ENCODE peak calls at places on chromosomes 13 and 19, in seven cellular contexts. One of them, this sample, is unnamed. For H3K9me3, the result is how much of the 10 kb centered on the place peaks cover.

GRCh38 chr13:44032801-44033200 is 153.1 kb downstream of the LACC1 start:
- DNase-seq in stomach: no peak
- DNase-seq in transverse colon: no peak
- DNase-seq in uterus: no peak
- DNase-seq in right lobe of liver: no peak
- DNase-seq in ovary: no peak
- DNase-seq in sigmoid colon: no peak
- DNase-seq in this sample: no peak

GRCh38 chr13:26971990-26972888 is 199.4 kb downstream of the USP12 start:
- DNase-seq in uterus: no peak
- DNase-seq in stomach: peak
- DNase-seq in ovary: no peak
- DNase-seq in transverse colon: peak
- DNase-seq in sigmoid colon: no peak
- DNase-seq in right lobe of liver: peak
- DNase-seq in this sample: no peak

GRCh38 chr19:49442793-49443365 is 1.6 kb upstream of the SLC17A7 start:
- DNase-seq in right lobe of liver: peak
- DNase-seq in uterus: peak
- DNase-seq in stomach: peak
- DNase-seq in sigmoid colon: peak
- DNase-seq in ovary: peak
- DNase-seq in transverse colon: peak
- DNase-seq in this sample: peak

GRCh38 chr13:41345921-41346589 is 35.0 kb downstream of the NAA16 start:
- DNase-seq in uterus: no peak
- DNase-seq in stomach: no peak
- DNase-seq in transverse colon: no peak
- DNase-seq in ovary: no peak
- DNase-seq in sigmoid colon: no peak
- DNase-seq in right lobe of liver: no peak
- DNase-seq in this sample: no peak

GRCh38 chr13:104571161-104571889 is 1505.1 kb upstream of the SLC10A2 start:
- DNase-seq in ovary: peak
- DNase-seq in sigmoid colon: peak
- DNase-seq in stomach: peak
- DNase-seq in uterus: peak
- DNase-seq in right lobe of liver: no peak
- DNase-seq in transverse colon: peak
- DNase-seq in this sample: peak

GRCh38 chr13:94636942-94637578 is 35.4 kb downstream of the GPR180 start:
- DNase-seq in uterus: no peak
- DNase-seq in right lobe of liver: no peak
- DNase-seq in ovary: no peak
- DNase-seq in sigmoid colon: no peak
- DNase-seq in stomach: no peak
- DNase-seq in transverse colon: no peak
- DNase-seq in this sample: no peak

GRCh38 chr19:1251233-1251502 is 2.8 kb downstream of the MIDN start:
- DNase-seq in uterus: peak
- DNase-seq in transverse colon: peak
- DNase-seq in right lobe of liver: no peak
- DNase-seq in sigmoid colon: no peak
- DNase-seq in stomach: peak
- DNase-seq in ovary: no peak
- DNase-seq in this sample: no peak

GRCh38 chr19:53908933-53909415 is at the start of gene CACNG7:
- DNase-seq in ovary: no peak
- DNase-seq in stomach: no peak
- DNase-seq in sigmoid colon: no peak
- DNase-seq in right lobe of liver: no peak
- DNase-seq in transverse colon: no peak
- DNase-seq in uterus: no peak
- DNase-seq in this sample: no peak

GRCh38 chr13:21012211-21012610 is 49.2 kb downstream of the LATS2 start:
- DNase-seq in right lobe of liver: peak
- DNase-seq in ovary: no peak
- DNase-seq in uterus: no peak
- DNase-seq in transverse colon: no peak
- DNase-seq in stomach: no peak
- DNase-seq in sigmoid colon: no peak
- DNase-seq in this sample: no peak

DNA sequence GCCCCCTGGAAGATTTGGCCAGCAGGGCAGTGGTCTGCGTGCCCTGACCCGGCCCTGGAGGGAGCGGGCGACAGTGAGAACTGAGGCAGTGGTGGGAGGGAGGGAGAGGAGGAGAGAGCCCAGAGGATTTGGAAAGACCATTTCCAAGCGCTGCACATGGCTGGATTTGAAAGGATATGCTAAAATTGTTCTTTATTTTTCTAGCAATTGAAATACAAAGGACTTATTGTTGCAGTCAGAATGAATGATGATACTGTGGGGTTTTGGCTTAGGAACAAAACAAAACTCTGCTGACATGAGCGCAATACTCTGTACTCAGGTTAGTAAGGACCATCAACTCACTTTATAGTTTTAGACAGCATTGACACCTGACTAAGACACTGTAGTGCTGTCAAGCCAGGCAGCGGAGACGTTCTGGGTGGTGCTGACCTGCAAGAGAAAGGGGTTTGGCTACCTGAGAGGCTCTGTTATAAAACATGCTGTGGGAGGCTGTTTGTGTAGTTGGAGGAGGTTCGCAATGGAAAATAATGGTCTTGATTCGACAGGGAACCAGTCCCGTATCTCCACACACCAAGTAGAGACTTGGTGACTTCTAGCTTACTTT is 69.6 kb downstream of the TNFRSF19 start:
- DNase-seq in stomach: no peak
- DNase-seq in ovary: no peak
- DNase-seq in uterus: no peak
- DNase-seq in right lobe of liver: no peak
- DNase-seq in transverse colon: no peak
- DNase-seq in sigmoid colon: no peak
- DNase-seq in this sample: no peak
- TF ChIP-seq POLR2A in stomach: no peak
- TF ChIP-seq POLR2A in ovary: no peak
- TF ChIP-seq POLR2A in uterus: no peak
- TF ChIP-seq POLR2A in right lobe of liver: no peak
- TF ChIP-seq POLR2A in transverse colon: no peak
- TF ChIP-seq POLR2A in sigmoid colon: no peak
- TF ChIP-seq POLR2A in this sample: no peak

DNA sequence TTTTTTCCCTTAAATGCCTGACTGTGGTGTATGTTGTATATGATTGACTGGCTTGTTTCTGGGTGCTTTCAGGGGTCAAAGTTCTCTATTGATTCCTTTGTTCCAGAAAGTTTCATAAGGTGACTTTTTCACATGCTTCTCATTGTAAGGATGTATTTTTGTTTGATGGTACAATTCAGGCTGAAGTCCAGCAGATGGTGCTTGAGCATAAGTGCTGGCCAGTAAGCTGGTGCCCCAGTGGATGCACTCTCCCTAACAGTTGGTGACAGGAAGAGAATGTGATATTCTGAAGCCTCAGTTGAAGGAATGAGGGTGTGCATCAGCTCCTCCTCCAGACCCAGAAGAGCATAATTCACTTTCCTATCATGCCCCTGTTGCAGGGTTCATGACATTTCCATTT is 1941.6 kb upstream of the PRR20A start:
- DNase-seq in ovary: no peak
- DNase-seq in uterus: no peak
- DNase-seq in stomach: no peak
- DNase-seq in transverse colon: no peak
- DNase-seq in right lobe of liver: no peak
- DNase-seq in sigmoid colon: no peak
- DNase-seq in this sample: no peak
- H3K9me3 ChIP-seq in ovary: under half
- H3K9me3 ChIP-seq in uterus: under half
- H3K9me3 ChIP-seq in stomach: under half
- H3K9me3 ChIP-seq in transverse colon: under half
- H3K9me3 ChIP-seq in right lobe of liver: under half
- H3K9me3 ChIP-seq in sigmoid colon: under half
- H3K9me3 ChIP-seq in this sample: under half

DNA sequence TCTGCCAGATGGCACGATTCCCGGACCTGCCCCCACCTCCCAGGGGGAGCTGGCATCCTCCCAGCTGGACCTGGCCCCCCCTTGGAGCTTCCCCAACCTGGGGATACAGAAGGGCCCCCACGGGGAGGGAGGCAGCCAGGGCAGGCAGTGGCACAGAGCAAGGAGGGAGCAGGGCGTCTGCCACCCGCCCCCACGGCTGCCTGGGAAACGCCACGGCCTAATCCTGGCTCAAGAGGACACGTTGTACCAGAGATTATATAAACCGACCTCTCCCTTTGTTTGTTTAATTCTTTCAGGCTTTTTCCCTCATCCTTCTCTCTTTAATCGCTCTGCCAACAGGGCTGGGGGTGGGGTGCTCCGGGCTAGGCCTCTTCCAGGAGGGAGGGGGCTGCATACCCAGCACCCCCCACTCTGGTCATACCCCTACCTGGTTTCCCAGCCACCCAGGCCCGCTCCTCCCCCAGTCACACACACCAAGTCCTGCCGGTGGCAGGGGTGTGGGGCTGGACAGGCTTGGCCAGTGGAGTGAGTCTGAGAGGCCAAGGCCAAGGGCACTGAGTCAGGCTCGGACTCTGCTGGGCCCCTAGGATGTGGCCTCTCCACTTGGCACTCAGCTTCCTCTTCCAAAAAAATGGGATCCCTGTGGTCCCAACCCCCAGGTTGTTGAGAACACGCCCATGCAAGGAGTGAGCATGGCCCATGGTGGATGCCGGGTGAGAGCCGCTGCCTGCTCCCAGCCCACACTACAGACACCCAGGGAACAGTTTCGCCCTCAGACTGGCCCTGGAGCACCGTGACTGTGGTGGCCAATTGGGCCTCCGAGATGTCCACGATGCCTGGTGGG is 29.5 kb upstream of the NFIC start:
- DNase-seq in sigmoid colon: peak
- DNase-seq in transverse colon: peak
- DNase-seq in stomach: peak
- DNase-seq in uterus: peak
- DNase-seq in right lobe of liver: peak
- DNase-seq in ovary: peak
- DNase-seq in this sample: peak
- TF ChIP-seq POLR2A in sigmoid colon: no peak
- TF ChIP-seq POLR2A in transverse colon: peak
- TF ChIP-seq POLR2A in stomach: no peak
- TF ChIP-seq POLR2A in uterus: peak
- TF ChIP-seq POLR2A in right lobe of liver: peak
- TF ChIP-seq POLR2A in ovary: peak
- TF ChIP-seq POLR2A in this sample: no peak

DNA sequence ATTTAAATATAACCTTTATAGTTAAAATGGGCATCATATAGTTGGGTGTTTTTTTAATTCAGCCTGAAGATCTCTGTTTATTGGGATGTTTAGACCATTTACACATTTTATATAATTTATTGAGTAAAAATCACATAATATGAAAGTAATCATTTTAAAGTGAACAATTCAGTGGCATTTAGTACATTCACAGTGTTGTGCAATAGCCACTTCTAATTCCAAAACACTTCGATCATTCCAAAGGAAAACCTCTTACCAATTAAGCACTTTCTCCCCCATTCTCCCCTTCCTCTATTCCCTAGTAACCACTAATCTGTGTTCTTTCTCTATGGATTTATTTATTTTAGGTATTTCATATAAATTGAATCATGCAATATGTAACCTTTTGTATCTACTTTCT is 30.2 kb downstream of the ZNF527 start:
- DNase-seq in ovary: no peak
- DNase-seq in uterus: no peak
- DNase-seq in sigmoid colon: no peak
- DNase-seq in stomach: no peak
- DNase-seq in transverse colon: no peak
- DNase-seq in right lobe of liver: no peak
- DNase-seq in this sample: no peak
- H3K9me3 ChIP-seq in ovary: under half
- H3K9me3 ChIP-seq in uterus: under half
- H3K9me3 ChIP-seq in sigmoid colon: under half
- H3K9me3 ChIP-seq in stomach: half or more
- H3K9me3 ChIP-seq in transverse colon: under half
- H3K9me3 ChIP-seq in right lobe of liver: under half
- H3K9me3 ChIP-seq in this sample: half or more

GRCh38 chr19:38975861-38976271 is 324 bp upstream of the FBXO17 start:
- DNase-seq in stomach: no peak
- DNase-seq in transverse colon: no peak
- DNase-seq in sigmoid colon: no peak
- DNase-seq in uterus: no peak
- DNase-seq in ovary: no peak
- DNase-seq in right lobe of liver: peak
- DNase-seq in this sample: no peak
- TF ChIP-seq POLR2A in stomach: no peak
- TF ChIP-seq POLR2A in transverse colon: no peak
- TF ChIP-seq POLR2A in sigmoid colon: no peak
- TF ChIP-seq POLR2A in uterus: no peak
- TF ChIP-seq POLR2A in ovary: no peak
- TF ChIP-seq POLR2A in right lobe of liver: no peak
- TF ChIP-seq POLR2A in this sample: no peak

DNA sequence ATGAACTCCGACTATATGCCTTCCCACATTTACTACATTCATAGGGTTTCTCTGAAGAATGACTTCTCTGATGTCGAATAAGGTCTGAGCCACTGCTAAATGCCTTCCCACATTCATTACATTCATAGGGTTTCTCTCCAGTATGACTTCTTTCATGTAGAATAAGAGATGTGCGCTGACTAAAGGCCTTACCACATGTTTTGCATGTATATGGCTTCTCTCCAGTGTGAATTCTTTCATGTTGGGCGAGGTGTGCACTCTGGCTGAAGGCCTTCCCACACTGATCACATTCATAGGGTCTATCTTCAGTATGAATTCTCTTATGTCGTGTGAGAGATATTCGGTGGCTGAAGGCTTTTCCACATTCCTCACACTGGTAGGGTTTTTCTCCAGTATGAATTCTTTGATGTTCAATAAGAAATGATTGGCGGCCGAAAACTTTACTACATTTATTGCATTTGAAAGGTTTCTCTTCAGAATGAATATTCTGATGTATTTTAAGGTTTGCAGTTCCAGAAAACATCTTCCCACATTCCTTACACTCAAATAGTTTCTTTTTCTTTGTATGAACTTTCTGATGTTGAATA is 35.8 kb downstream of the ZNF667 start:
- DNase-seq in transverse colon: no peak
- DNase-seq in uterus: no peak
- DNase-seq in sigmoid colon: no peak
- DNase-seq in stomach: no peak
- DNase-seq in right lobe of liver: no peak
- DNase-seq in ovary: no peak
- DNase-seq in this sample: no peak
- H3K9me3 ChIP-seq in transverse colon: half or more
- H3K9me3 ChIP-seq in uterus: under half
- H3K9me3 ChIP-seq in sigmoid colon: half or more
- H3K9me3 ChIP-seq in stomach: half or more
- H3K9me3 ChIP-seq in right lobe of liver: under half
- H3K9me3 ChIP-seq in ovary: under half
- H3K9me3 ChIP-seq in this sample: half or more

This sample was measured in tibial nerve.